ENCODE peak calls at places on chromosomes 13 and 19, in seven cellular contexts. X, Z, V, O, C, B and E are unnamed samples.
A peak's percentile ranks its signal among the peaks of the same experiment; 100 is the strongest.

GRCh38 chr19:51366999-51367564 is 894 bp upstream of the ETFB start:
- DNase-seq in C (no peak), V (no peak), X (peak; percentile 47), B (no peak), O (peak; percentile 37), Z (peak; percentile 92), E (no peak)

GRCh38 chr13:43116242-43116641 is 92.9 kb downstream of the DNAJC15 start:
- DNase-seq in B (no peak), O (no peak), V (no peak), C (no peak), X (no peak), Z (no peak), E (no peak)

GRCh38 chr13:32116210-32116609 is 84.6 kb downstream of the FRY start:
- DNase-seq in C (no peak), Z (no peak), B (no peak), O (no peak), V (peak; percentile 35), X (no peak), E (no peak)

GRCh38 chr19:19033176-19033425 is 216 bp downstream of the SUGP2 start:
- DNase-seq in X (no peak), V (no peak), B (no peak), O (no peak), C (no peak), Z (no peak), E (no peak)

GRCh38 chr13:97938701-97939475 is 14.6 kb upstream of the IPO5 start:
- DNase-seq in C (no peak), V (no peak), X (no peak), Z (no peak), B (no peak), O (no peak), E (no peak)

GRCh38 chr13:24263652-24264051 is 45.7 kb upstream of the C1QTNF9 start:
- DNase-seq in Z (no peak), C (peak; percentile 88), X (no peak), O (no peak), V (peak; percentile 69), B (no peak), E (no peak)

GRCh38 chr13:26412961-26413716 is 144.3 kb upstream of the WASF3 start:
- DNase-seq in X (no peak), V (no peak), C (no peak), B (no peak), O (no peak), Z (no peak), E (no peak)

GRCh38 chr13:99702687-99703319 is 201.5 kb downstream of the TM9SF2 start:
- DNase-seq in X (no peak), V (no peak), Z (no peak), C (no peak), O (no peak), B (no peak), E (no peak)

GRCh38 chr19:51317968-51318367 is 6.5 kb downstream of the IGLON5 start:
- DNase-seq in X (no peak), V (no peak), B (no peak), O (no peak), C (no peak), Z (peak; percentile 27), E (no peak)

GRCh38 chr19:2517881-2518601 is 42.1 kb downstream of the GADD45B start:
- DNase-seq in O (no peak), X (peak; percentile 38), V (peak; percentile 84), B (no peak), C (no peak), Z (no peak), E (no peak)

GRCh38 chr19:4058696-4059492 is 7.8 kb downstream of the ZBTB7A start:
- DNase-seq in Z (peak; percentile 82), C (no peak), O (no peak), X (no peak), B (no peak), V (no peak), E (no peak)

GRCh38 chr13:92804346-92804745 is 422.3 kb upstream of the GPC6 start:
- DNase-seq in Z (no peak), V (peak; percentile 86), O (no peak), X (no peak), B (no peak), C (peak; percentile 64), E (peak; percentile 59)

GRCh38 chr19:52217576-52217975 is 27.7 kb downstream of the PPP2R1A start:
- DNase-seq in V (no peak), X (no peak), C (no peak), B (no peak), O (no peak), Z (no peak), E (no peak)

GRCh38 chr13:46329624-46330023 is 57.4 kb downstream of the RUBCNL start:
- DNase-seq in O (no peak), B (no peak), C (no peak), Z (no peak), X (no peak), V (no peak), E (no peak)

GRCh38 chr13:41008349-41008980 is 10.7 kb downstream of the ELF1 start:
- DNase-seq in V (peak; percentile 54), B (no peak), C (peak; percentile 90), O (no peak), X (no peak), Z (no peak), E (peak; percentile 38)

GRCh38 chr19:18814063-18814462 is 17.7 kb upstream of the UPF1 start:
- DNase-seq in B (no peak), C (no peak), X (no peak), Z (no peak), O (no peak), V (no peak), E (no peak)

GRCh38 chr13:42652642-42653415 is 78.9 kb downstream of the TNFSF11 start:
- DNase-seq in X (no peak), C (no peak), V (no peak), Z (no peak), B (no peak), O (no peak), E (no peak)

GRCh38 chr13:85528578-85529215 is 270.5 kb downstream of the SLITRK6 start:
- DNase-seq in B (no peak), X (no peak), C (peak; percentile 90), O (no peak), V (peak; percentile 94), Z (no peak), E (peak; percentile 69)

GRCh38 chr19:10288662-10289166 is 1.0 kb upstream of the ICAM5 start:
- DNase-seq in X (no peak), B (peak; percentile 74), C (peak; percentile 40), V (peak; percentile 49), Z (no peak), O (no peak), E (peak; percentile 65)

GRCh38 chr13:114259974-114260373 is 21.4 kb upstream of the UPF3A start:
- DNase-seq in C (no peak), X (no peak), V (no peak), Z (no peak), O (no peak), B (no peak), E (no peak)

GRCh38 chr13:99501952-99502310 is 659 bp downstream of the TM9SF2 start:
- DNase-seq in V (peak; percentile 29), B (no peak), O (no peak), X (no peak), C (peak; percentile 31), Z (no peak), E (no peak)

GRCh38 chr13:94886191-94886590 is 173.8 kb upstream of the SOX21 start:
- DNase-seq in B (no peak), X (no peak), V (peak; percentile 79), Z (no peak), O (no peak), C (no peak), E (peak; percentile 2)

GRCh38 chr13:80109313-80109712 is 231.6 kb downstream of the SPRY2 start:
- DNase-seq in O (no peak), C (no peak), V (no peak), X (no peak), B (no peak), Z (no peak), E (no peak)

GRCh38 chr19:42225718-42226292 is 5.7 kb downstream of the ZNF526 start:
- DNase-seq in B (no peak), C (no peak), O (no peak), Z (no peak), X (no peak), V (no peak), E (no peak)

GRCh38 chr19:58474291-58474996 is 1.7 kb upstream of the ZNF446 start:
- DNase-seq in X (no peak), O (no peak), V (peak; percentile 90), Z (no peak), C (peak; percentile 87), B (no peak), E (no peak)

GRCh38 chr13:97179501-97179900 is 42.6 kb upstream of the MBNL2 start:
- DNase-seq in V (no peak), Z (no peak), C (no peak), X (no peak), O (no peak), B (no peak), E (peak; percentile 9)

GRCh38 chr13:100302391-100302790 is 213.5 kb downstream of the PCCA start:
- DNase-seq in Z (no peak), C (no peak), B (no peak), O (no peak), X (no peak), V (no peak), E (no peak)

GRCh38 chr13:58906329-58907007 is 1257.3 kb downstream of the DIAPH3 start:
- DNase-seq in B (no peak), C (no peak), X (no peak), V (peak; percentile 15), O (peak; percentile 16), Z (no peak), E (no peak)

GRCh38 chr13:58908019-58908679 is 1255.6 kb downstream of the DIAPH3 start:
- DNase-seq in V (no peak), Z (no peak), X (no peak), O (no peak), B (no peak), C (no peak), E (no peak)

DNA sequence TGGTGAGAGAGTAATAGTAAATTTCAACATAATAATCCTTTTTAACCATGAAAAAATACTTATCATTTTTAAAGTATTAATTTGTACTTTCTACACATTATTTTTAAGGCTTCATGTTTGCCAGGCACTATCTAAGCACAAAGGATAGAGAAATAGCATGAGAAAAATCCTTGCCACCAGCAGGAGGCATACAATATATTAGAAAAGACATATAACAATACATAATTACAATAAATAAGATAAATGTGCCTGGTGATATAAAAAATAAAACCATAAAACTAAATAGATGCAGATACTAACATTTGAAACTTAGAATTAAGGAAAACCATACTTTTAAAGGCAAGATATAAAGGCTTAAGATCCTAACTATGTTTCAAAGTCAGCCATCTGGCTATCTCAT is 1256.4 kb downstream of the DIAPH3 start:
- DNase-seq in V (no peak), Z (no peak), O (no peak), B (no peak), C (peak; percentile 0), X (no peak), E (no peak)
- TF ChIP-seq CTCF in V (peak; percentile 24), Z (no peak), O (no peak), B (no peak), C (peak; percentile 27), X (no peak), E (peak; percentile 21)

GRCh38 chr19:1085053-1085658 is 10.0 kb downstream of the POLR2E start:
- DNase-seq in X (no peak), Z (no peak), O (no peak), B (no peak), C (no peak), V (no peak), E (no peak)
- H3K27ac ChIP-seq in X (no peak overlapping the region), Z (no peak overlapping the region), O (no peak overlapping the region), B (peak overlapping the region; percentile 26), C (no peak overlapping the region), V (no peak overlapping the region), E (no peak overlapping the region)

GRCh38 chr19:35247526-35248309 is 1.1 kb upstream of the LSR start:
- DNase-seq in X (peak; percentile 63), B (peak; percentile 95), V (no peak), C (no peak), O (peak; percentile 55), Z (peak; percentile 87), E (peak; percentile 83)
- TF ChIP-seq CTCF in X (peak; percentile 43), B (peak; percentile 61), V (no peak), C (no peak), O (no peak), Z (peak; percentile 50), E (peak; percentile 72)

GRCh38 chr19:484494-484893 is 11.8 kb upstream of the MADCAM1 start:
- DNase-seq in X (no peak), Z (no peak), C (no peak), B (no peak), V (no peak), O (no peak), E (no peak)
- H3K27ac ChIP-seq in X (no peak overlapping the region), Z (no peak overlapping the region), C (no peak overlapping the region), B (no peak overlapping the region), V (no peak overlapping the region), O (no peak overlapping the region), E (no peak overlapping the region)